ENCODE peak calls at places on chromosome 1, in eight cellular contexts. B, N, I, T, K, S, F and Y are unnamed samples.

GRCh38 chr1:225470691-225471452 is 43.0 kb upstream of the LBR start:
- DNase-seq in B (no peak), N (no peak), I (no peak), T (no peak), K (no peak), S (no peak), F (no peak), Y (no peak)

GRCh38 chr1:227124461-227124860 is 184.4 kb downstream of the COQ8A start:
- DNase-seq in B (no peak), N (no peak), I (no peak), T (peak), K (no peak), S (no peak), F (no peak), Y (no peak)

GRCh38 chr1:167518331-167518700 is at the start of gene CD247:
- DNase-seq in B (peak), N (no peak), I (no peak), T (no peak), K (no peak), S (no peak), F (no peak), Y (no peak)

GRCh38 chr1:179015396-179015795 is 10.3 kb upstream of the FAM20B start:
- DNase-seq in B (no peak), N (no peak), I (no peak), T (no peak), K (no peak), S (no peak), F (no peak), Y (no peak)

GRCh38 chr1:156645666-156646065 is 3.7 kb downstream of the BCAN start:
- DNase-seq in B (no peak), N (no peak), I (no peak), T (no peak), K (no peak), S (no peak), F (no peak), Y (no peak)

GRCh38 chr1:223611939-223612338 is 53.6 kb downstream of the CAPN8 start:
- DNase-seq in B (no peak), N (no peak), I (no peak), T (no peak), K (no peak), S (no peak), F (no peak), Y (no peak)

GRCh38 chr1:204709021-204709420 is 23.5 kb upstream of the LRRN2 start:
- DNase-seq in B (no peak), N (no peak), I (no peak), T (no peak), K (no peak), S (no peak), F (no peak), Y (no peak)

GRCh38 chr1:211723273-211723672 is 47.9 kb upstream of the NEK2 start:
- DNase-seq in B (no peak), N (no peak), I (no peak), T (no peak), K (no peak), S (no peak), F (no peak), Y (no peak)

GRCh38 chr1:87243573-87243972 is 85.1 kb upstream of the LMO4 start:
- DNase-seq in B (no peak), N (no peak), I (no peak), T (no peak), K (no peak), S (no peak), F (no peak), Y (no peak)

GRCh38 chr1:178946855-178947687 is 76.2 kb upstream of the ANGPTL1 start:
- DNase-seq in B (no peak), N (no peak), I (no peak), T (no peak), K (no peak), S (no peak), F (no peak), Y (no peak)

GRCh38 chr1:186112280-186112679 is 262.8 kb downstream of the TPR start:
- DNase-seq in B (no peak), N (no peak), I (no peak), T (no peak), K (no peak), S (no peak), F (no peak), Y (no peak)